ENCODE peak calls at places on chromosome 2, in four cellular contexts. M is adrenal gland, O is psoas muscle, H is aorta. S is an unnamed sample.
A peak's percentile ranks its signal among the peaks of the same experiment; 100 is the strongest.

GRCh38 chr2:98514879-98515570 is 70.4 kb downstream of the INPP4A start:
- DNase-seq in M (no peak), H (no peak), O (no peak), S (no peak)

GRCh38 chr2:175004980-175005832 is at the start of gene CHN1:
- DNase-seq in H (peak; percentile 86), O (peak; percentile 80), M (peak; percentile 83), S (peak; percentile 91)

GRCh38 chr2:222945887-222946286 is 85.1 kb downstream of the ACSL3 start:
- DNase-seq in H (no peak), O (no peak), M (no peak), S (no peak)

GRCh38 chr2:3726511-3726910 is 23.1 kb downstream of the DCDC2C start:
- DNase-seq in M (no peak), H (no peak), O (no peak), S (no peak)

GRCh38 chr2:121289271-121289670 is 4.3 kb upstream of the TFCP2L1 start:
- DNase-seq in H (no peak), M (no peak), O (no peak), S (no peak)

GRCh38 chr2:95079455-95079776 is 42.2 kb downstream of the MRPS5 start:
- DNase-seq in H (no peak), M (no peak), O (no peak), S (no peak)

GRCh38 chr2:12539771-12540170 is 177.0 kb upstream of the TRIB2 start:
- DNase-seq in H (no peak), M (no peak), O (no peak), S (no peak)

GRCh38 chr2:233387667-233388528 is 33.6 kb downstream of the DGKD start:
- DNase-seq in O (peak; percentile 91), M (peak; percentile 96), H (peak; percentile 90), S (peak; percentile 95)

GRCh38 chr2:37268111-37268510 is 36.7 kb downstream of the NDUFAF7 start:
- DNase-seq in M (no peak), O (no peak), H (no peak), S (no peak)

GRCh38 chr2:3143602-3144001 is 234.0 kb downstream of the EIPR1 start:
- DNase-seq in O (no peak), H (no peak), M (no peak), S (no peak)

GRCh38 chr2:12416600-12416999 is 300.1 kb upstream of the TRIB2 start:
- DNase-seq in M (peak; percentile 64), O (no peak), H (peak; percentile 68), S (peak; percentile 80)

GRCh38 chr2:147433822-147434221 is 411.0 kb upstream of the ACVR2A start:
- DNase-seq in M (peak; percentile 15), H (no peak), O (no peak), S (no peak)

GRCh38 chr2:194289712-194290346 is 1367.2 kb upstream of the SLC39A10 start:
- DNase-seq in O (no peak), M (no peak), H (no peak), S (no peak)

GRCh38 chr2:105409717-105410116 is 10.9 kb upstream of the FHL2 start:
- DNase-seq in O (peak; percentile 86), H (peak; percentile 93), M (peak; percentile 83), S (peak; percentile 85)

GRCh38 chr2:213021971-213022899 is 129.2 kb downstream of the IKZF2 start:
- DNase-seq in M (no peak), H (no peak), O (no peak), S (no peak)

GRCh38 chr2:216536725-216537124 is 38.1 kb downstream of the RPL37A start:
- DNase-seq in O (no peak), H (no peak), M (peak; percentile 22), S (no peak)

GRCh38 chr2:86221066-86221684 is 21.9 kb downstream of the MRPL35 start:
- DNase-seq in H (peak; percentile 66), M (peak; percentile 56), O (no peak), S (peak; percentile 55)

GRCh38 chr2:171150694-171151285 is 9.9 kb downstream of the TLK1 start:
- DNase-seq in O (no peak), H (no peak), M (no peak), S (no peak)

GRCh38 chr2:96532641-96533291 is 3.8 kb upstream of the ARID5A start:
- DNase-seq in O (peak; percentile 59), M (no peak), H (no peak), S (no peak)

GRCh38 chr2:176151199-176152099 is at the start of gene HOXD4:
- DNase-seq in M (no peak), O (peak; percentile 34), H (no peak), S (no peak)

GRCh38 chr2:239753537-239753936 is 271.6 kb downstream of the NDUFA10 start:
- DNase-seq in M (no peak), H (no peak), O (no peak), S (peak; percentile 23)

GRCh38 chr2:109601693-109602250 is 12.0 kb downstream of the SEPTIN10 start:
- DNase-seq in M (no peak), H (no peak), O (no peak), S (no peak)

GRCh38 chr2:74291891-74292621 is 51.2 kb downstream of the SLC4A5 start:
- DNase-seq in M (no peak), H (no peak), O (no peak), S (no peak)

GRCh38 chr2:167785606-167786005 is 461.8 kb downstream of the STK39 start:
- DNase-seq in H (no peak), O (no peak), M (no peak), S (no peak)

GRCh38 chr2:33133436-33133835 is 186.7 kb downstream of the LTBP1 start:
- DNase-seq in O (peak; percentile 53), M (peak; percentile 36), H (no peak), S (peak; percentile 56)

GRCh38 chr2:43221660-43222471 is 4.5 kb downstream of the ZFP36L2 start:
- DNase-seq in M (peak; percentile 94), H (peak; percentile 95), O (peak; percentile 95), S (peak; percentile 97)

GRCh38 chr2:124339709-124340108 is 314.6 kb downstream of the CNTNAP5 start:
- DNase-seq in O (no peak), M (no peak), H (no peak), S (no peak)

GRCh38 chr2:70043252-70043875 is 43.9 kb upstream of the PCBP1 start:
- DNase-seq in O (no peak), H (peak; percentile 73), M (no peak), S (no peak)

GRCh38 chr2:210861038-210861665 is 304.8 kb downstream of the CPS1 start:
- DNase-seq in M (no peak), H (no peak), O (no peak), S (no peak)

GRCh38 chr2:37156071-37156856 is 516 bp downstream of the EIF2AK2 start:
- DNase-seq in O (peak; percentile 56), M (peak; percentile 70), H (peak; percentile 70), S (peak; percentile 79)

GRCh38 chr2:10919415-10919775 is 7.7 kb downstream of the KCNF1 start:
- DNase-seq in O (no peak), M (no peak), H (no peak), S (no peak)

GRCh38 chr2:36756438-36756837 is 59.9 kb downstream of the VIT start:
- DNase-seq in M (no peak), H (no peak), O (no peak), S (no peak)

GRCh38 chr2:112706170-112706664 is 14.6 kb upstream of the NT5DC4 start:
- DNase-seq in O (no peak), M (no peak), H (no peak), S (no peak)

GRCh38 chr2:43803113-43803512 is 29.3 kb downstream of the DYNC2LI1 start:
- DNase-seq in H (no peak), O (no peak), M (no peak), S (no peak)

GRCh38 chr2:8847400-8847799 is 10.0 kb upstream of the KIDINS220 start:
- DNase-seq in O (no peak), H (no peak), M (no peak), S (no peak)

GRCh38 chr2:161972866-161973265 is 101.1 kb downstream of the DPP4 start:
- DNase-seq in H (no peak), M (no peak), O (no peak), S (no peak)

GRCh38 chr2:172586255-172586891 is 30.5 kb downstream of the PDK1 start:
- DNase-seq in O (no peak), H (no peak), M (no peak), S (no peak)

GRCh38 chr2:222424729-222425671 is 657 bp downstream of the SGPP2 start:
- DNase-seq in H (peak; percentile 48), O (peak; percentile 47), M (peak; percentile 19), S (peak; percentile 54)

GRCh38 chr2:239106314-239106908 is 258.5 kb downstream of the TWIST2 start:
- DNase-seq in M (peak; percentile 78), H (peak; percentile 69), O (peak; percentile 77), S (no peak)

GRCh38 chr2:20012032-20012281 is 511 bp downstream of the MATN3 start:
- DNase-seq in H (no peak), M (no peak), O (no peak), S (no peak)
- H3K4me3 ChIP-seq in H (no peak overlapping the region), M (peak overlapping the region; percentile 39), O (peak overlapping the region; percentile 64), S (peak overlapping the region; percentile 58)

DNA sequence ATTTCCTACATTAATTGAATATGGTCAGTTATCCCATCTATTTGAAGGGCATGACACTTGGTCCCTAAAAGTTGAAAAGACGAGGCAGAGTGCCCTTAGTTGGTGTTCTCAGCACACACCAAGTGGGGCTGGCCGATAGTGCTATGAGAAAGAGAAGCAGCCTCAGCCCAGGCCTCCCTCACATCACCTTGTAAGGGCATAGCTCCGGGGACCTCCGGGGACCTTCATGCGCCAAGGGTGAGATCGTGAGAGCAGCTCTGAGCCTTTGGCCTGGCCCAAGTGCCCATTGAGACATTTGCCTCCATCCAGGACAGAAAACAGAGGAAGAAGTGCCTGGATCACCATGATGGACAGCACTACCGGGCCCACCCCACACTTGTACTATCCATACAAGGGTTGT is 244.3 kb upstream of the COPS8 start:
- DNase-seq in O (no peak), M (no peak), H (peak; percentile 60), S (no peak)
- H3K27ac ChIP-seq in O (peak overlapping the region; percentile 21), M (no peak overlapping the region), H (peak overlapping the region; percentile 29), S (no peak overlapping the region)

GRCh38 chr2:202007015-202008011 is 26.3 kb upstream of the FZD7 start:
- DNase-seq in O (no peak), H (no peak), M (no peak), S (peak; percentile 70)
- H3K4me1 ChIP-seq in O (peaks cover 13% of the 10 kb centered on the region), H (no peaks in the 10 kb centered on the region), M (peaks cover 9% of the 10 kb centered on the region), S (no peaks in the 10 kb centered on the region)

GRCh38 chr2:60336442-60337141 is 216.9 kb downstream of the BCL11A start:
- DNase-seq in O (no peak), H (no peak), M (no peak), S (no peak)
- H3K4me3 ChIP-seq in O (no peak overlapping the region), H (no peak overlapping the region), M (no peak overlapping the region), S (no peak overlapping the region)

GRCh38 chr2:230128943-230129342 is 60.2 kb upstream of the SLC16A14 start:
- DNase-seq in O (no peak), H (no peak), M (peak; percentile 51), S (no peak)
- H3K27ac ChIP-seq in O (no peak overlapping the region), H (no peak overlapping the region), M (peak overlapping the region; percentile 63), S (no peak overlapping the region)

GRCh38 chr2:128043041-128043440 is 15.2 kb upstream of the SAP130 start:
- DNase-seq in M (no peak), H (no peak), O (no peak), S (no peak)
- H3K4me1 ChIP-seq in M (no peaks in the 10 kb centered on the region), H (no peaks in the 10 kb centered on the region), O (no peaks in the 10 kb centered on the region), S (no peaks in the 10 kb centered on the region)

S was measured in right cardiac atrium.